ENCODE peak calls at places on chromosomes 6 and 20, in eight cellular contexts. G is MV-4-11; F is psoas muscle; R is effector memory CD4-positive, alpha-beta T cell; J is amniotic stem cell; L is SIG-M5; B is HAP-1; N is stimulated activated CD4-positive, alpha-beta T cell treated with anti-CD3 and anti-CD28 coated beads, Interleukin-1b, Interleukin-23, amount 100 ng/mL, for 24 hours. Q is an unnamed sample.

GRCh38 chr20:663315-664090 is 10.5 kb upstream of the SRXN1 start:
- DNase-seq in J (no peak), B (no peak), F (no peak), G (no peak), R (no peak), L (no peak), N (no peak), Q (no peak)

GRCh38 chr20:62258499-62259293 is 20.4 kb downstream of the OSBPL2 start:
- DNase-seq in G (no peak), B (no peak), R (no peak), L (no peak), N (no peak), F (peak), J (peak), Q (no peak)

GRCh38 chr6:40442591-40442990 is 144.6 kb downstream of the LRFN2 start:
- DNase-seq in B (no peak), G (no peak), L (no peak), J (no peak), N (no peak), R (no peak), F (no peak), Q (no peak)

GRCh38 chr6:23145801-23146200 is 576.4 kb downstream of the HDGFL1 start:
- DNase-seq in J (no peak), F (no peak), B (peak), G (no peak), R (no peak), N (no peak), L (no peak), Q (no peak)

GRCh38 chr6:38167598-38167997 is 348.1 kb downstream of the ZFAND3 start:
- DNase-seq in L (no peak), F (no peak), R (no peak), N (no peak), G (no peak), J (no peak), B (no peak), Q (no peak)

GRCh38 chr6:16623029-16623653 is 138.1 kb downstream of the ATXN1 start:
- DNase-seq in G (no peak), J (no peak), R (no peak), B (no peak), L (no peak), N (no peak), F (no peak), Q (no peak)

GRCh38 chr20:22232923-22233322 is 351.4 kb downstream of the FOXA2 start:
- DNase-seq in B (no peak), R (no peak), J (no peak), F (no peak), L (no peak), G (no peak), N (no peak), Q (no peak)

GRCh38 chr6:32763417-32763816 is at the start of gene HLA-DQB2:
- DNase-seq in J (no peak), L (no peak), G (no peak), N (no peak), F (no peak), B (no peak), R (no peak), Q (no peak)

GRCh38 chr6:136647363-136647763 is 97.1 kb upstream of the MAP7 start:
- DNase-seq in N (no peak), F (no peak), L (no peak), R (peak), G (peak), B (no peak), J (no peak), Q (peak)

GRCh38 chr20:8996817-8997512 is 71.9 kb upstream of the PLCB4 start:
- DNase-seq in L (no peak), N (no peak), F (no peak), G (no peak), R (no peak), J (no peak), B (no peak), Q (no peak)

GRCh38 chr6:122258843-122259242 is 140.6 kb upstream of the HSF2 start:
- DNase-seq in N (no peak), J (no peak), F (no peak), L (no peak), B (no peak), R (no peak), G (no peak), Q (no peak)